ENCODE peak calls at places on chromosomes 13 and 19, in five cellular contexts. C is right cardiac atrium; V is stimulated activated CD4-positive, alpha-beta T cell treated with anti-CD3 and anti-CD28 coated beads, Interleukin-2, amount 100 ng/mL, for 24 hours; E is myocyte; H is neural crest cell. A is an unnamed sample.

GRCh38 chr13:110369400-110369799 is 62.3 kb downstream of the COL4A2 start:
- DNase-seq in E (no peak), H (no peak), V (no peak), C (no peak), A (no peak)

GRCh38 chr13:27704681-27705080 is 83.0 kb downstream of the POLR1D start:
- DNase-seq in V (no peak), H (no peak), E (no peak), C (no peak), A (no peak)

GRCh38 chr19:55071913-55072312 is 3.8 kb upstream of the EPS8L1 start:
- DNase-seq in E (no peak), V (no peak), H (no peak), C (no peak), A (no peak)

GRCh38 chr19:5621945-5622464 is 571 bp downstream of the SAFB2 start:
- DNase-seq in H (peak), C (peak), V (peak), E (peak), A (no peak)

GRCh38 chr13:44117351-44117750 is 237.6 kb downstream of the LACC1 start:
- DNase-seq in H (no peak), V (no peak), C (no peak), E (peak), A (no peak)

GRCh38 chr19:2312819-2313501 is 5.0 kb upstream of the LINGO3 start:
- DNase-seq in V (no peak), C (no peak), H (no peak), E (no peak), A (peak)

GRCh38 chr13:44336934-44337333 is 36.7 kb upstream of the SERP2 start:
- DNase-seq in E (no peak), V (no peak), H (no peak), C (no peak), A (no peak)

GRCh38 chr19:2213799-2214198 is 22.3 kb downstream of the PLEKHJ1 start:
- DNase-seq in H (no peak), V (no peak), E (no peak), C (no peak), A (no peak)

GRCh38 chr19:36128392-36128736 is 11.5 kb upstream of the CAPNS1 start:
- DNase-seq in C (no peak), E (no peak), V (no peak), H (no peak), A (peak)

GRCh38 chr19:38263696-38264485 is 482 bp upstream of the SPINT2 start:
- DNase-seq in E (peak), H (no peak), C (peak), V (peak), A (peak)

GRCh38 chr19:13441810-13442512 is 64.3 kb downstream of the CACNA1A start:
- DNase-seq in V (peak), H (peak), C (peak), E (peak), A (peak)

GRCh38 chr13:50796463-50796862 is 47.0 kb downstream of the DLEU7 start:
- DNase-seq in C (no peak), H (no peak), E (no peak), V (no peak), A (no peak)

GRCh38 chr13:44758595-44759221 is 182.6 kb upstream of the TSC22D1 start:
- DNase-seq in H (no peak), E (peak), C (no peak), V (no peak), A (no peak)

GRCh38 chr19:13117772-13118423 is at the start of gene NACC1:
- DNase-seq in C (peak), V (peak), E (peak), H (peak), A (peak)

GRCh38 chr13:30605052-30605451 is 12.7 kb upstream of the USPL1 start:
- DNase-seq in E (no peak), H (no peak), V (no peak), C (no peak), A (no peak)

GRCh38 chr19:43526884-43527859 is at the start of gene ETHE1:
- DNase-seq in V (peak), E (peak), C (peak), H (peak), A (peak)

GRCh38 chr19:42468273-42468796 is 25.6 kb upstream of the CXCL17 start:
- DNase-seq in E (peak), V (no peak), H (no peak), C (no peak), A (no peak)

GRCh38 chr19:35427187-35427586 is 20.9 kb upstream of the FFAR2 start:
- DNase-seq in H (no peak), E (no peak), V (no peak), C (no peak), A (no peak)

GRCh38 chr13:97205465-97205864 is 16.7 kb upstream of the MBNL2 start:
- DNase-seq in H (no peak), V (no peak), E (no peak), C (no peak), A (no peak)

GRCh38 chr19:52566588-52566987 is 3.5 kb upstream of the ZNF701 start:
- DNase-seq in H (no peak), V (no peak), E (no peak), C (no peak), A (no peak)

GRCh38 chr19:45770192-45771101 is 1.4 kb upstream of the SIX5 start:
- DNase-seq in H (peak), C (peak), V (peak), E (peak), A (peak)

GRCh38 chr13:39107484-39108040 is 69.3 kb downstream of the NHLRC3 start:
- DNase-seq in E (peak), V (no peak), H (no peak), C (no peak), A (no peak)

GRCh38 chr13:25771208-25771607 is 280.6 kb downstream of the SHISA2 start:
- DNase-seq in C (no peak), H (no peak), E (no peak), V (no peak), A (no peak)

GRCh38 chr19:28466107-28467045 is 746.6 kb downstream of the UQCRFS1 start:
- DNase-seq in H (peak), V (peak), E (peak), C (peak), A (peak)

GRCh38 chr19:6473652-6474051 is 7.9 kb downstream of the DENND1C start:
- DNase-seq in V (no peak), H (no peak), C (no peak), E (no peak), A (no peak)

GRCh38 chr13:96804186-96804585 is 190.1 kb downstream of the OXGR1 start:
- DNase-seq in C (no peak), H (no peak), E (no peak), V (no peak), A (no peak)

GRCh38 chr13:107441279-107441678 is 774.1 kb downstream of the LIG4 start:
- DNase-seq in V (no peak), E (no peak), H (no peak), C (no peak), A (no peak)

GRCh38 chr19:2061936-2062729 is 11.1 kb upstream of the MKNK2 start:
- DNase-seq in V (no peak), C (peak), E (no peak), H (no peak), A (peak)

GRCh38 chr13:76826527-76826926 is 59.7 kb downstream of the KCTD12 start:
- DNase-seq in H (no peak), C (no peak), E (no peak), V (no peak), A (no peak)

GRCh38 chr19:43450545-43450997 is 14.8 kb downstream of the LYPD3 start:
- DNase-seq in E (peak), H (no peak), V (no peak), C (no peak), A (no peak)

A was measured in H9.